ENCODE peak calls at places on chromosomes 11 and 22, in eight cellular contexts. One of them, this sample, is unnamed.

GRCh38 chr11:134361661-134362060 is 29.9 kb downstream of the GLB1L2 start:
- DNase-seq in brain microvascular endothelial cell: no peak
- DNase-seq in IMR-90: no peak
- DNase-seq in left lung: peak
- DNase-seq in fibroblast of villous mesenchyme: no peak
- DNase-seq in endothelial cell of umbilical vein: no peak
- DNase-seq in fibroblast of pulmonary artery: no peak
- DNase-seq in astrocyte of the spinal cord: no peak
- DNase-seq in this sample: no peak

GRCh38 chr22:27416553-27417427 is 384.8 kb downstream of the MN1 start:
- DNase-seq in brain microvascular endothelial cell: peak
- DNase-seq in IMR-90: peak
- DNase-seq in left lung: no peak
- DNase-seq in fibroblast of villous mesenchyme: peak
- DNase-seq in endothelial cell of umbilical vein: peak
- DNase-seq in fibroblast of pulmonary artery: peak
- DNase-seq in astrocyte of the spinal cord: peak
- DNase-seq in this sample: peak

GRCh38 chr11:129696309-129696989 is 119.2 kb upstream of the TMEM45B start:
- DNase-seq in brain microvascular endothelial cell: no peak
- DNase-seq in IMR-90: no peak
- DNase-seq in left lung: no peak
- DNase-seq in fibroblast of villous mesenchyme: no peak
- DNase-seq in endothelial cell of umbilical vein: no peak
- DNase-seq in fibroblast of pulmonary artery: no peak
- DNase-seq in astrocyte of the spinal cord: no peak
- DNase-seq in this sample: no peak

GRCh38 chr22:37088108-37088605 is 21.4 kb downstream of the TMPRSS6 start:
- DNase-seq in brain microvascular endothelial cell: peak
- DNase-seq in IMR-90: peak
- DNase-seq in left lung: peak
- DNase-seq in fibroblast of villous mesenchyme: peak
- DNase-seq in endothelial cell of umbilical vein: no peak
- DNase-seq in fibroblast of pulmonary artery: no peak
- DNase-seq in astrocyte of the spinal cord: no peak
- DNase-seq in this sample: no peak

GRCh38 chr22:48212727-48213126 is 1450.3 kb downstream of the TBC1D22A start:
- DNase-seq in brain microvascular endothelial cell: no peak
- DNase-seq in IMR-90: no peak
- DNase-seq in left lung: no peak
- DNase-seq in fibroblast of villous mesenchyme: no peak
- DNase-seq in endothelial cell of umbilical vein: no peak
- DNase-seq in fibroblast of pulmonary artery: no peak
- DNase-seq in astrocyte of the spinal cord: no peak
- DNase-seq in this sample: no peak

GRCh38 chr11:9304178-9304577 is 10.2 kb downstream of the TMEM41B start:
- DNase-seq in brain microvascular endothelial cell: no peak
- DNase-seq in IMR-90: no peak
- DNase-seq in left lung: no peak
- DNase-seq in fibroblast of villous mesenchyme: no peak
- DNase-seq in endothelial cell of umbilical vein: no peak
- DNase-seq in fibroblast of pulmonary artery: no peak
- DNase-seq in astrocyte of the spinal cord: no peak
- DNase-seq in this sample: no peak

GRCh38 chr11:30984442-30984816 is 385.1 kb downstream of the DCDC1 start:
- DNase-seq in brain microvascular endothelial cell: peak
- DNase-seq in IMR-90: peak
- DNase-seq in left lung: no peak
- DNase-seq in fibroblast of villous mesenchyme: no peak
- DNase-seq in endothelial cell of umbilical vein: no peak
- DNase-seq in fibroblast of pulmonary artery: peak
- DNase-seq in astrocyte of the spinal cord: peak
- DNase-seq in this sample: peak

GRCh38 chr11:132111341-132111740 is 740.9 kb downstream of the NTM start:
- DNase-seq in brain microvascular endothelial cell: no peak
- DNase-seq in IMR-90: peak
- DNase-seq in left lung: no peak
- DNase-seq in fibroblast of villous mesenchyme: no peak
- DNase-seq in endothelial cell of umbilical vein: no peak
- DNase-seq in fibroblast of pulmonary artery: peak
- DNase-seq in astrocyte of the spinal cord: no peak
- DNase-seq in this sample: peak

GRCh38 chr11:10693509-10694071 is at the start of gene IRAG1:
- DNase-seq in brain microvascular endothelial cell: peak
- DNase-seq in IMR-90: peak
- DNase-seq in left lung: peak
- DNase-seq in fibroblast of villous mesenchyme: peak
- DNase-seq in endothelial cell of umbilical vein: no peak
- DNase-seq in fibroblast of pulmonary artery: peak
- DNase-seq in astrocyte of the spinal cord: peak
- DNase-seq in this sample: peak

GRCh38 chr11:27505781-27506180 is 788 bp downstream of the LIN7C start:
- DNase-seq in brain microvascular endothelial cell: no peak
- DNase-seq in IMR-90: peak
- DNase-seq in left lung: no peak
- DNase-seq in fibroblast of villous mesenchyme: no peak
- DNase-seq in endothelial cell of umbilical vein: no peak
- DNase-seq in fibroblast of pulmonary artery: no peak
- DNase-seq in astrocyte of the spinal cord: no peak
- DNase-seq in this sample: peak

GRCh38 chr22:20219667-20220628 is 48.2 kb downstream of the RTN4R start:
- DNase-seq in brain microvascular endothelial cell: no peak
- DNase-seq in IMR-90: no peak
- DNase-seq in left lung: no peak
- DNase-seq in fibroblast of villous mesenchyme: no peak
- DNase-seq in endothelial cell of umbilical vein: no peak
- DNase-seq in fibroblast of pulmonary artery: no peak
- DNase-seq in astrocyte of the spinal cord: no peak
- DNase-seq in this sample: no peak

GRCh38 chr22:21823740-21824438 is 43.6 kb downstream of the MAPK1 start:
- DNase-seq in brain microvascular endothelial cell: peak
- DNase-seq in IMR-90: peak
- DNase-seq in left lung: no peak
- DNase-seq in fibroblast of villous mesenchyme: peak
- DNase-seq in endothelial cell of umbilical vein: peak
- DNase-seq in fibroblast of pulmonary artery: peak
- DNase-seq in astrocyte of the spinal cord: peak
- DNase-seq in this sample: peak

GRCh38 chr22:36368359-36368983 is 19.3 kb downstream of the MYH9 start:
- DNase-seq in brain microvascular endothelial cell: no peak
- DNase-seq in IMR-90: peak
- DNase-seq in left lung: no peak
- DNase-seq in fibroblast of villous mesenchyme: peak
- DNase-seq in endothelial cell of umbilical vein: peak
- DNase-seq in fibroblast of pulmonary artery: peak
- DNase-seq in astrocyte of the spinal cord: peak
- DNase-seq in this sample: peak

GRCh38 chr22:38135133-38135706 is 24.7 kb upstream of the BAIAP2L2 start:
- DNase-seq in brain microvascular endothelial cell: peak
- DNase-seq in IMR-90: peak
- DNase-seq in left lung: no peak
- DNase-seq in fibroblast of villous mesenchyme: peak
- DNase-seq in endothelial cell of umbilical vein: peak
- DNase-seq in fibroblast of pulmonary artery: peak
- DNase-seq in astrocyte of the spinal cord: peak
- DNase-seq in this sample: peak

GRCh38 chr22:24486501-24486921 is 8.6 kb upstream of the UPB1 start:
- DNase-seq in brain microvascular endothelial cell: peak
- DNase-seq in IMR-90: peak
- DNase-seq in left lung: no peak
- DNase-seq in fibroblast of villous mesenchyme: peak
- DNase-seq in endothelial cell of umbilical vein: peak
- DNase-seq in fibroblast of pulmonary artery: peak
- DNase-seq in astrocyte of the spinal cord: peak
- DNase-seq in this sample: peak

GRCh38 chr11:34358258-34358665 is 452 bp upstream of the ABTB2 start:
- DNase-seq in brain microvascular endothelial cell: no peak
- DNase-seq in IMR-90: peak
- DNase-seq in left lung: peak
- DNase-seq in fibroblast of villous mesenchyme: peak
- DNase-seq in endothelial cell of umbilical vein: peak
- DNase-seq in fibroblast of pulmonary artery: peak
- DNase-seq in astrocyte of the spinal cord: peak
- DNase-seq in this sample: peak

GRCh38 chr22:46672731-46673130 is 52.5 kb downstream of the GRAMD4 start:
- DNase-seq in brain microvascular endothelial cell: no peak
- DNase-seq in IMR-90: no peak
- DNase-seq in left lung: no peak
- DNase-seq in fibroblast of villous mesenchyme: no peak
- DNase-seq in endothelial cell of umbilical vein: no peak
- DNase-seq in fibroblast of pulmonary artery: no peak
- DNase-seq in astrocyte of the spinal cord: no peak
- DNase-seq in this sample: no peak

GRCh38 chr11:62646825-62647608 is 604 bp upstream of the GANAB start:
- DNase-seq in brain microvascular endothelial cell: no peak
- DNase-seq in IMR-90: no peak
- DNase-seq in left lung: peak
- DNase-seq in fibroblast of villous mesenchyme: no peak
- DNase-seq in endothelial cell of umbilical vein: no peak
- DNase-seq in fibroblast of pulmonary artery: no peak
- DNase-seq in astrocyte of the spinal cord: no peak
- DNase-seq in this sample: no peak
- H3K4me3 ChIP-seq in brain microvascular endothelial cell: no peak
- H3K4me3 ChIP-seq in IMR-90: no peak
- H3K4me3 ChIP-seq in left lung: no peak
- H3K4me3 ChIP-seq in fibroblast of villous mesenchyme: no peak
- H3K4me3 ChIP-seq in endothelial cell of umbilical vein: no peak
- H3K4me3 ChIP-seq in fibroblast of pulmonary artery: no peak
- H3K4me3 ChIP-seq in astrocyte of the spinal cord: no peak
- H3K4me3 ChIP-seq in this sample: peak

DNA sequence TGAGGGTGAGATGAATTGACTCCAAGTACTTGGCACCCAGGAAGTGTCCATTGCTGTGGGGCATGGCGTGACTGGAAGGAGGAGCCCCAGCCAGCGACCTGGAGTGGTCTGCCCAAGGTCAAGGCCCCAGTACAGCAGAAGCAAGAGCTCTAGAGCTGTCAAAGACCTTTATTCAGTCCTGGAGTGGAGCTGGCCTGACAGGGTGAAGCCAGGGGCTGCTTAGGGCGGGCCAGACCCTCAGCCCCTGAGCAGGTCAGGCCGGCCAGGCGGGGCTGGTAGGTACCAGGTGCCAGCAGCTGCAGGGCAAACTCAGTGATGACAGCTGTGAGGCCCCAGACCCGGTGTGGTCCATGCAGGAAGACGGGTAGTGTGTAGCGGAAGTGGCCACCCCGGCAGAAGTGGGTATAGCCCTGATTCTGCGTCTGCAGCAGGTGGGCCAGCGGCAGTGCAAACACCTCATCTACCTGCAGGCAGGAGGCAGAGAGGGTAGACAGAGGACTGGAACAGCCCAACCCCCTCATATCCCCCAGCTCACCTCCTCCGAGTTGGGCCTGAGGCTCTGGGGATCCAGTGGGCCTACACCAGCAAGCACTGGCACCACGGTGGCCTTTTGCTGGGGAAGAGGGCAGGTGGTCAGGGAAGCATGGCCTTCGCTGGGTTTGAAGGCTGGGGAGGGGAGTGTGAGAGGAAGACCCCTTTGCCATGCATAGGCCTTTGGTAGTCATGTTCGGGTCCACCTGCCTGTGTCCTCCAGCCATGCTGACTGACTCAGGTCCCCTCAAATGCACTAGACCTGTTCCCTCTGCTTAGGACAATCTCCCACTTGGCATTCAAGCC is 1.7 kb downstream of the NUDT8 start:
- DNase-seq in brain microvascular endothelial cell: no peak
- DNase-seq in IMR-90: no peak
- DNase-seq in left lung: peak
- DNase-seq in fibroblast of villous mesenchyme: no peak
- DNase-seq in endothelial cell of umbilical vein: no peak
- DNase-seq in fibroblast of pulmonary artery: no peak
- DNase-seq in astrocyte of the spinal cord: no peak
- DNase-seq in this sample: no peak
- TF ChIP-seq CTCF in brain microvascular endothelial cell: no peak
- TF ChIP-seq CTCF in IMR-90: no peak
- TF ChIP-seq CTCF in left lung: no peak
- TF ChIP-seq CTCF in fibroblast of villous mesenchyme: no peak
- TF ChIP-seq CTCF in endothelial cell of umbilical vein: no peak
- TF ChIP-seq CTCF in fibroblast of pulmonary artery: no peak
- TF ChIP-seq CTCF in astrocyte of the spinal cord: no peak
- TF ChIP-seq CTCF in this sample: no peak

GRCh38 chr11:58928082-58928574 is 11.2 kb upstream of the GLYATL1 start:
- DNase-seq in brain microvascular endothelial cell: no peak
- DNase-seq in IMR-90: peak
- DNase-seq in left lung: no peak
- DNase-seq in fibroblast of villous mesenchyme: no peak
- DNase-seq in endothelial cell of umbilical vein: no peak
- DNase-seq in fibroblast of pulmonary artery: no peak
- DNase-seq in astrocyte of the spinal cord: no peak
- DNase-seq in this sample: peak
- H3K4me3 ChIP-seq in brain microvascular endothelial cell: no peak
- H3K4me3 ChIP-seq in IMR-90: no peak
- H3K4me3 ChIP-seq in left lung: no peak
- H3K4me3 ChIP-seq in fibroblast of villous mesenchyme: no peak
- H3K4me3 ChIP-seq in endothelial cell of umbilical vein: no peak
- H3K4me3 ChIP-seq in fibroblast of pulmonary artery: no peak
- H3K4me3 ChIP-seq in astrocyte of the spinal cord: peak
- H3K4me3 ChIP-seq in this sample: peak

GRCh38 chr11:78642979-78643675 is 68.5 kb upstream of the NARS2 start:
- DNase-seq in brain microvascular endothelial cell: no peak
- DNase-seq in IMR-90: no peak
- DNase-seq in left lung: no peak
- DNase-seq in fibroblast of villous mesenchyme: no peak
- DNase-seq in endothelial cell of umbilical vein: no peak
- DNase-seq in fibroblast of pulmonary artery: no peak
- DNase-seq in astrocyte of the spinal cord: no peak
- DNase-seq in this sample: no peak

GRCh38 chr11:78645226-78646202 is 70.8 kb upstream of the NARS2 start:
- DNase-seq in brain microvascular endothelial cell: peak
- DNase-seq in IMR-90: peak
- DNase-seq in left lung: peak
- DNase-seq in fibroblast of villous mesenchyme: peak
- DNase-seq in endothelial cell of umbilical vein: peak
- DNase-seq in fibroblast of pulmonary artery: peak
- DNase-seq in astrocyte of the spinal cord: peak
- DNase-seq in this sample: peak

GRCh38 chr11:78643676-78644056 is 69.0 kb upstream of the NARS2 start:
- DNase-seq in brain microvascular endothelial cell: no peak
- DNase-seq in IMR-90: no peak
- DNase-seq in left lung: no peak
- DNase-seq in fibroblast of villous mesenchyme: no peak
- DNase-seq in endothelial cell of umbilical vein: no peak
- DNase-seq in fibroblast of pulmonary artery: no peak
- DNase-seq in astrocyte of the spinal cord: no peak
- DNase-seq in this sample: no peak

GRCh38 chr11:78638704-78639380 is 64.2 kb upstream of the NARS2 start:
- DNase-seq in brain microvascular endothelial cell: no peak
- DNase-seq in IMR-90: no peak
- DNase-seq in left lung: peak
- DNase-seq in fibroblast of villous mesenchyme: no peak
- DNase-seq in endothelial cell of umbilical vein: no peak
- DNase-seq in fibroblast of pulmonary artery: no peak
- DNase-seq in astrocyte of the spinal cord: no peak
- DNase-seq in this sample: no peak

DNA sequence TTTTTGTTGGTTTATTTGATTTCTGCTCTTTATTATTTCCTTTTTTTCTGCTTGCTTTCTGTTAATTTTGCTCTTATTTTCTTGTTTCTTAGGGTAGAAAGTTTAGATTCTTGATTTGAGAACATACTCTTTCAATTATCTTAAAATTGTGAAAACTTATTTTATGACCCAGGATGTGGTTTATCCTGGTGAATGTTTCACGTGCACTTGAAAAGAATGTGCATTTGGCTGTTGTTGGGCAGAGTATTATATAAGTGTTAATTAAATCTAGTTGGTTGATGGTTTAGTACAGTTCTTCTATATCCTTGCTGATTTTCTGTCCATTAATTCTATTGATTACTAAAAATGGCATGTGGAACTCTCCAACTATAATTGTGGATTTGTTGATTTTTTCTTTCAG is 66.9 kb upstream of the NARS2 start:
- DNase-seq in brain microvascular endothelial cell: no peak
- DNase-seq in IMR-90: no peak
- DNase-seq in left lung: no peak
- DNase-seq in fibroblast of villous mesenchyme: no peak
- DNase-seq in endothelial cell of umbilical vein: no peak
- DNase-seq in fibroblast of pulmonary artery: no peak
- DNase-seq in astrocyte of the spinal cord: no peak
- DNase-seq in this sample: no peak
- TF ChIP-seq CTCF in brain microvascular endothelial cell: no peak
- TF ChIP-seq CTCF in IMR-90: no peak
- TF ChIP-seq CTCF in left lung: no peak
- TF ChIP-seq CTCF in fibroblast of villous mesenchyme: no peak
- TF ChIP-seq CTCF in endothelial cell of umbilical vein: no peak
- TF ChIP-seq CTCF in fibroblast of pulmonary artery: no peak
- TF ChIP-seq CTCF in astrocyte of the spinal cord: no peak
- TF ChIP-seq CTCF in this sample: no peak

This sample was measured in fibroblast of the aortic adventitia.